ENCODE peak calls at places on chromosomes 16 and 17, in six cellular contexts. One of them, this sample, is unnamed.

GRCh38 chr17:67442787-67443624 is 65.9 kb downstream of the PITPNC1 start:
- DNase-seq in B cell: no peak
- DNase-seq in cardiac fibroblast: peak; percentile 15
- DNase-seq in brain microvascular endothelial cell: no peak
- DNase-seq in Calu3: no peak
- DNase-seq in GM20000: no peak
- DNase-seq in this sample: no peak

GRCh38 chr17:66474258-66474657 is 171.8 kb downstream of the PRKCA start:
- DNase-seq in B cell: no peak
- DNase-seq in cardiac fibroblast: no peak
- DNase-seq in brain microvascular endothelial cell: no peak
- DNase-seq in Calu3: no peak
- DNase-seq in GM20000: no peak
- DNase-seq in this sample: no peak

GRCh38 chr16:66050991-66051390 is 315.5 kb upstream of the CDH5 start:
- DNase-seq in B cell: no peak
- DNase-seq in cardiac fibroblast: no peak
- DNase-seq in brain microvascular endothelial cell: no peak
- DNase-seq in Calu3: no peak
- DNase-seq in GM20000: no peak
- DNase-seq in this sample: no peak

GRCh38 chr17:27980035-27980434 is 62.4 kb upstream of the NLK start:
- DNase-seq in B cell: no peak
- DNase-seq in cardiac fibroblast: peak; percentile 93
- DNase-seq in brain microvascular endothelial cell: peak; percentile 70
- DNase-seq in Calu3: no peak
- DNase-seq in GM20000: no peak
- DNase-seq in this sample: no peak

GRCh38 chr16:56860226-56861020 is 4.6 kb upstream of the SLC12A3 start:
- DNase-seq in B cell: peak; percentile 59
- DNase-seq in cardiac fibroblast: no peak
- DNase-seq in brain microvascular endothelial cell: no peak
- DNase-seq in Calu3: no peak
- DNase-seq in GM20000: peak; percentile 72
- DNase-seq in this sample: no peak

GRCh38 chr17:17990282-17990681 is 17.6 kb downstream of the DRC3 start:
- DNase-seq in B cell: no peak
- DNase-seq in cardiac fibroblast: no peak
- DNase-seq in brain microvascular endothelial cell: no peak
- DNase-seq in Calu3: peak; percentile 14
- DNase-seq in GM20000: no peak
- DNase-seq in this sample: no peak

GRCh38 chr17:56676807-56677206 is 83.3 kb downstream of the NOG start:
- DNase-seq in B cell: no peak
- DNase-seq in cardiac fibroblast: no peak
- DNase-seq in brain microvascular endothelial cell: no peak
- DNase-seq in Calu3: no peak
- DNase-seq in GM20000: no peak
- DNase-seq in this sample: no peak

GRCh38 chr16:65222049-65222448 is 100.2 kb upstream of the CDH11 start:
- DNase-seq in B cell: no peak
- DNase-seq in cardiac fibroblast: no peak
- DNase-seq in brain microvascular endothelial cell: no peak
- DNase-seq in Calu3: no peak
- DNase-seq in GM20000: no peak
- DNase-seq in this sample: no peak

GRCh38 chr17:13743906-13744305 is 142.2 kb upstream of the HS3ST3A1 start:
- DNase-seq in B cell: no peak
- DNase-seq in cardiac fibroblast: no peak
- DNase-seq in brain microvascular endothelial cell: no peak
- DNase-seq in Calu3: no peak
- DNase-seq in GM20000: no peak
- DNase-seq in this sample: no peak

GRCh38 chr17:32483451-32484019 is 3.3 kb upstream of the CDK5R1 start:
- DNase-seq in B cell: peak; percentile 77
- DNase-seq in cardiac fibroblast: peak; percentile 94
- DNase-seq in brain microvascular endothelial cell: peak; percentile 71
- DNase-seq in Calu3: no peak
- DNase-seq in GM20000: peak; percentile 78
- DNase-seq in this sample: peak; percentile 39
- TF ChIP-seq CTCF in B cell: peak; percentile 76
- TF ChIP-seq CTCF in cardiac fibroblast: peak; percentile 83
- TF ChIP-seq CTCF in brain microvascular endothelial cell: peak; percentile 82
- TF ChIP-seq CTCF in Calu3: no peak
- TF ChIP-seq CTCF in GM20000: peak; percentile 76
- TF ChIP-seq CTCF in this sample: peak; percentile 13

GRCh38 chr17:78144736-78145641 is 1.2 kb upstream of the C17orf99 start:
- DNase-seq in B cell: no peak
- DNase-seq in cardiac fibroblast: no peak
- DNase-seq in brain microvascular endothelial cell: no peak
- DNase-seq in Calu3: peak; percentile 82
- DNase-seq in GM20000: no peak
- DNase-seq in this sample: peak; percentile 82
- TF ChIP-seq CTCF in B cell: no peak
- TF ChIP-seq CTCF in cardiac fibroblast: no peak
- TF ChIP-seq CTCF in brain microvascular endothelial cell: no peak
- TF ChIP-seq CTCF in Calu3: no peak
- TF ChIP-seq CTCF in GM20000: no peak
- TF ChIP-seq CTCF in this sample: no peak

GRCh38 chr17:45813051-45813731 is 29.1 kb downstream of the CRHR1 start:
- DNase-seq in B cell: no peak
- DNase-seq in cardiac fibroblast: peak; percentile 3
- DNase-seq in brain microvascular endothelial cell: no peak
- DNase-seq in Calu3: no peak
- DNase-seq in GM20000: no peak
- DNase-seq in this sample: no peak
- TF ChIP-seq CTCF in B cell: no peak
- TF ChIP-seq CTCF in cardiac fibroblast: peak; percentile 13
- TF ChIP-seq CTCF in brain microvascular endothelial cell: peak; percentile 56
- TF ChIP-seq CTCF in Calu3: peak; percentile 23
- TF ChIP-seq CTCF in GM20000: no peak
- TF ChIP-seq CTCF in this sample: no peak

GRCh38 chr16:49755291-49755611 is 100.7 kb downstream of the ZNF423 start:
- DNase-seq in B cell: no peak
- DNase-seq in cardiac fibroblast: peak; percentile 65
- DNase-seq in brain microvascular endothelial cell: peak; percentile 21
- DNase-seq in Calu3: peak; percentile 34
- DNase-seq in GM20000: no peak
- DNase-seq in this sample: no peak
- TF ChIP-seq CTCF in B cell: no peak
- TF ChIP-seq CTCF in cardiac fibroblast: peak; percentile 61
- TF ChIP-seq CTCF in brain microvascular endothelial cell: peak; percentile 69
- TF ChIP-seq CTCF in Calu3: no peak
- TF ChIP-seq CTCF in GM20000: no peak
- TF ChIP-seq CTCF in this sample: peak; percentile 13

GRCh38 chr16:27973678-27974077 is 89.8 kb downstream of the GSG1L start:
- DNase-seq in B cell: no peak
- DNase-seq in cardiac fibroblast: no peak
- DNase-seq in brain microvascular endothelial cell: no peak
- DNase-seq in Calu3: no peak
- DNase-seq in GM20000: no peak
- DNase-seq in this sample: no peak

GRCh38 chr16:27974896-27975540 is 88.5 kb downstream of the GSG1L start:
- DNase-seq in B cell: no peak
- DNase-seq in cardiac fibroblast: no peak
- DNase-seq in brain microvascular endothelial cell: no peak
- DNase-seq in Calu3: no peak
- DNase-seq in GM20000: no peak
- DNase-seq in this sample: no peak

GRCh38 chr16:27976990-27977389 is 86.5 kb downstream of the GSG1L start:
- DNase-seq in B cell: no peak
- DNase-seq in cardiac fibroblast: no peak
- DNase-seq in brain microvascular endothelial cell: no peak
- DNase-seq in Calu3: no peak
- DNase-seq in GM20000: no peak
- DNase-seq in this sample: no peak

GRCh38 chr16:27969574-27969973 is 93.9 kb downstream of the GSG1L start:
- DNase-seq in B cell: no peak
- DNase-seq in cardiac fibroblast: peak; percentile 31
- DNase-seq in brain microvascular endothelial cell: no peak
- DNase-seq in Calu3: no peak
- DNase-seq in GM20000: no peak
- DNase-seq in this sample: no peak

GRCh38 chr16:27972500-27972899 is 91.0 kb downstream of the GSG1L start:
- DNase-seq in B cell: peak; percentile 38
- DNase-seq in cardiac fibroblast: peak; percentile 33
- DNase-seq in brain microvascular endothelial cell: peak; percentile 12
- DNase-seq in Calu3: peak; percentile 58
- DNase-seq in GM20000: peak; percentile 67
- DNase-seq in this sample: no peak
- TF ChIP-seq CTCF in B cell: peak; percentile 39
- TF ChIP-seq CTCF in cardiac fibroblast: peak; percentile 56
- TF ChIP-seq CTCF in brain microvascular endothelial cell: peak; percentile 61
- TF ChIP-seq CTCF in Calu3: peak; percentile 47
- TF ChIP-seq CTCF in GM20000: peak; percentile 37
- TF ChIP-seq CTCF in this sample: no peak

GRCh38 chr16:85844786-85845185 is 45.3 kb downstream of the COX4I1 start:
- DNase-seq in B cell: peak; percentile 4
- DNase-seq in cardiac fibroblast: peak; percentile 5
- DNase-seq in brain microvascular endothelial cell: no peak
- DNase-seq in Calu3: no peak
- DNase-seq in GM20000: no peak
- DNase-seq in this sample: no peak

GRCh38 chr16:85847681-85848601 is 48.4 kb downstream of the COX4I1 start:
- DNase-seq in B cell: peak; percentile 7
- DNase-seq in cardiac fibroblast: no peak
- DNase-seq in brain microvascular endothelial cell: no peak
- DNase-seq in Calu3: no peak
- DNase-seq in GM20000: no peak
- DNase-seq in this sample: no peak

GRCh38 chr16:85846461-85846860 is 47.0 kb downstream of the COX4I1 start:
- DNase-seq in B cell: peak; percentile 8
- DNase-seq in cardiac fibroblast: no peak
- DNase-seq in brain microvascular endothelial cell: no peak
- DNase-seq in Calu3: no peak
- DNase-seq in GM20000: no peak
- DNase-seq in this sample: no peak

GRCh38 chr16:85845276-85845675 is 45.8 kb downstream of the COX4I1 start:
- DNase-seq in B cell: peak; percentile 10
- DNase-seq in cardiac fibroblast: no peak
- DNase-seq in brain microvascular endothelial cell: no peak
- DNase-seq in Calu3: no peak
- DNase-seq in GM20000: no peak
- DNase-seq in this sample: no peak

DNA sequence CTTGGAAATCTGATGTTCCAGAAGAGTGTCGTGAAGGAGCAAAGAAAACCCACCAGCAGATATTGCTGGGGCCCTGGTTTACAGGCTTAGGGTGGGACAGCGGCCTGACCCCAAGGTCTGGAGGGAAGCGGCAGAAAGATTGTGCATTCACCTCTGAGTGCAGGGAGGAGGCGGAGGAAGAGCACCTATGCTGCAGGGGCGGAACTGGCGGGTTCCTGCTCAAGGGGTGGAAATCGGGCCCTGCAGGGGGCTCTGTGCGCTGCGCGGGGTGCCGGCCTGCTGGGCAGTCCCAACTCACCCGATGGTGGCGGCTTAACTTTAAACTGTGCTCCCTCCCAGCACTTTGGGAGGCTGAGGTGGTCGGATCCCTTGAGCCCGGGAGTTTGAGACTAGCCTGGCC is 47.5 kb downstream of the COX4I1 start:
- DNase-seq in B cell: peak; percentile 6
- DNase-seq in cardiac fibroblast: no peak
- DNase-seq in brain microvascular endothelial cell: no peak
- DNase-seq in Calu3: no peak
- DNase-seq in GM20000: no peak
- DNase-seq in this sample: no peak
- TF ChIP-seq CTCF in B cell: no peak
- TF ChIP-seq CTCF in cardiac fibroblast: no peak
- TF ChIP-seq CTCF in brain microvascular endothelial cell: no peak
- TF ChIP-seq CTCF in Calu3: no peak
- TF ChIP-seq CTCF in GM20000: no peak
- TF ChIP-seq CTCF in this sample: no peak

DNA sequence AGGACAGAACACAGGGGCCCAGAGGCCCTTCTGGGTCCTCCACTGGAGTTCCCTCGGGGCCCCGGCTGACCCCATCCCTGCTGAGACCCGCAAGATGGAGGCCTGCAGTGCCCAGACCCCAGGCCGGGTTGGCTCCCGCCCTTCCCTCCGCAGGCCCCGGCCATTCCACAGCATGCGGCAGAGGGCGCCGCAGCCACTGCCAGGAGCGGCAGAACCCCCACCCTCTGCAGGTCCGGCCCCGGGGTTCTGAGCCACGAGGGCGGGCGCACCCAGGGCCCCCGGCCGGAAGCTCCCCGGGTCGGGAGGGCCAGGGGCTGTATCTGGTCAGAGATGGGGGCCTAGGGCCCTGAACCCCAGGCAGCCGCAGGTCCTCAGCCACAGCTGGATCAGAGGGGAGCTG is 2.4 kb upstream of the PERCC1 start:
- DNase-seq in B cell: peak; percentile 95
- DNase-seq in cardiac fibroblast: peak; percentile 26
- DNase-seq in brain microvascular endothelial cell: no peak
- DNase-seq in Calu3: peak; percentile 47
- DNase-seq in GM20000: no peak
- DNase-seq in this sample: no peak
- TF ChIP-seq CTCF in B cell: peak; percentile 76
- TF ChIP-seq CTCF in cardiac fibroblast: peak; percentile 35
- TF ChIP-seq CTCF in brain microvascular endothelial cell: peak; percentile 61
- TF ChIP-seq CTCF in Calu3: peak; percentile 19
- TF ChIP-seq CTCF in GM20000: no peak
- TF ChIP-seq CTCF in this sample: no peak